ENCODE peak calls at places on chromosomes 3 and 15, in four cellular contexts. B is H1, I is mesendoderm, E is IMR-90. G is an unnamed sample.

GRCh38 chr3:187878776-187879524 is 133.7 kb upstream of the BCL6 start:
- DNase-seq in B (no peak), I (no peak), E (peak; percentile 42), G (no peak)

GRCh38 chr3:31755911-31756658 is 223.4 kb downstream of the STT3B start:
- DNase-seq in B (no peak), I (no peak), E (no peak), G (no peak)

GRCh38 chr15:40266828-40267304 is 16.0 kb downstream of the ANKRD63 start:
- DNase-seq in B (no peak), I (peak; percentile 71), E (peak; percentile 97), G (no peak)

GRCh38 chr15:83582386-83582785 is 71.5 kb upstream of the ADAMTSL3 start:
- DNase-seq in B (no peak), I (no peak), E (peak; percentile 7), G (no peak)

GRCh38 chr3:78139166-78139565 is 1099.3 kb downstream of the ROBO2 start:
- DNase-seq in B (no peak), I (no peak), E (peak; percentile 84), G (no peak)

GRCh38 chr3:131356006-131356405 is 25.6 kb upstream of the NUDT16 start:
- DNase-seq in B (no peak), I (no peak), E (peak; percentile 17), G (no peak)

GRCh38 chr3:111944377-111944776 is 34.4 kb upstream of the ABHD10 start:
- DNase-seq in B (no peak), I (no peak), E (no peak), G (no peak)

GRCh38 chr3:183449791-183450190 is 21.4 kb upstream of the MCF2L2 start:
- DNase-seq in B (no peak), I (no peak), E (peak; percentile 9), G (no peak)

GRCh38 chr3:138640537-138640936 is 32.0 kb downstream of the FAIM start:
- DNase-seq in B (no peak), I (no peak), E (no peak), G (no peak)

GRCh38 chr3:138646008-138646407 is 37.4 kb downstream of the FAIM start:
- DNase-seq in B (no peak), I (no peak), E (no peak), G (no peak)

GRCh38 chr3:138646527-138646926 is 38.0 kb downstream of the FAIM start:
- DNase-seq in B (no peak), I (no peak), E (no peak), G (no peak)

GRCh38 chr3:138642226-138642926 is 33.8 kb downstream of the FAIM start:
- DNase-seq in B (no peak), I (peak; percentile 17), E (no peak), G (no peak)

DNA sequence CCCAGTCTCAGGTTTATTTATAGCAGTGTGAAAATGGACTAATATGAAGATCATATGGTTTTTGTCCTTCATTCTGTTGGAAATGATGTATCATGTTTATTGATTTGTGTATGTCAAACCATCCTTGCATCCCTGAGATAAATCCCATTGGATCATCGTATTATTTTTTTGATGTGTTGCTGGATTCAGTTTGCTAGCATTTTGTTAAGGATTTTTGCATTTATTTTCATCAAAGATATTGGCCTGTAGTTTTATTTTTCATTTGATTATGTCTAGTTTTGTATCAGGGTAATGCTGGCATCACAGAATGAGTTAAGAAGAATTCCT is 34.3 kb downstream of the FAIM start:
- DNase-seq in B (no peak), I (no peak), E (no peak), G (no peak)
- H4K5ac ChIP-seq in B (no peak overlapping the region), I (no peak overlapping the region), E (no peak overlapping the region), G (no peak overlapping the region)

GRCh38 chr3:71559578-71560162 is 23.9 kb downstream of the FOXP1 start:
- DNase-seq in B (no peak), I (no peak), E (no peak), G (no peak)
- H4K5ac ChIP-seq in B (no peak overlapping the region), I (no peak overlapping the region), E (peak overlapping the region; percentile 88), G (no peak overlapping the region)

GRCh38 chr3:198030726-198031125 is 70.7 kb downstream of the LMLN start:
- DNase-seq in B (no peak), I (peak; percentile 31), E (no peak), G (no peak)
- H4K5ac ChIP-seq in B (no peak overlapping the region), I (no peak overlapping the region), E (no peak overlapping the region), G (no peak overlapping the region)

GRCh38 chr3:19970289-19970688 is 23.4 kb downstream of the RAB5A start:
- DNase-seq in B (no peak), I (no peak), E (no peak), G (no peak)

GRCh38 chr3:19967208-19967607 is 20.3 kb downstream of the RAB5A start:
- DNase-seq in B (no peak), I (no peak), E (no peak), G (no peak)

GRCh38 chr3:19967812-19968211 is 20.9 kb downstream of the RAB5A start:
- DNase-seq in B (no peak), I (no peak), E (no peak), G (no peak)

GRCh38 chr3:19972056-19972455 is 25.2 kb downstream of the RAB5A start:
- DNase-seq in B (no peak), I (peak; percentile 17), E (peak; percentile 62), G (no peak)
- H4K5ac ChIP-seq in B (no peak overlapping the region), I (no peak overlapping the region), E (no peak overlapping the region), G (no peak overlapping the region)

GRCh38 chr3:119234610-119235009 is 6.1 kb downstream of the B4GALT4 start:
- DNase-seq in B (no peak), I (no peak), E (no peak), G (no peak)
- H4K5ac ChIP-seq in B (no peak overlapping the region), I (no peak overlapping the region), E (no peak overlapping the region), G (no peak overlapping the region)

DNA sequence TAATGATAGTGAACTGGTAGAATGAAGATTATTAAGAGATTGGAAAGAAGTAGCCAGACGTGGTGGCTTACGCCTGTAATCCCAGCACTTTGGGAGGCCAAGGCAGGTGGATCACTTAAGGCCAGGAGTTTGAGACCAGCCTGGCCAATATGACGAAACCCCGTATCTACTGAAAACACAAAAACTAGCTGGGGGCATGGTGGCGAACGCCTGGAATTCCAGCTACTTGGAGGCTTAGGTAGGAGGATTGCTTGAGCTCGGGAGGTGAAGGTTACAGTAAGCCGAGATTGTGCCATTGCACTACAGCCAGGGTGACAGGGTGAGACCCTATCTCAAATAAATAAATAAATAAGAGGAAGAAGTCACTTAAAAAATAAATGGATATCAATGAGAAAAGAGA is 14.0 kb downstream of the USP8 start:
- DNase-seq in B (no peak), I (no peak), E (no peak), G (no peak)
- H4K5ac ChIP-seq in B (no peak overlapping the region), I (no peak overlapping the region), E (no peak overlapping the region), G (no peak overlapping the region)

GRCh38 chr15:24766511-24767133 is 91.0 kb downstream of the NPAP1 start:
- DNase-seq in B (no peak), I (no peak), E (no peak), G (no peak)
- H4K5ac ChIP-seq in B (no peak overlapping the region), I (no peak overlapping the region), E (no peak overlapping the region), G (no peak overlapping the region)

GRCh38 chr3:123877965-123878364 is 6.2 kb downstream of the MYLK start:
- DNase-seq in B (no peak), I (no peak), E (no peak), G (no peak)

GRCh38 chr3:123877466-123877865 is 6.7 kb downstream of the MYLK start:
- DNase-seq in B (no peak), I (no peak), E (no peak), G (no peak)

GRCh38 chr3:123878807-123879206 is 5.3 kb downstream of the MYLK start:
- DNase-seq in B (no peak), I (no peak), E (no peak), G (no peak)

GRCh38 chr3:123880998-123881561 is 3.1 kb downstream of the MYLK start:
- DNase-seq in B (no peak), I (peak; percentile 64), E (peak; percentile 63), G (peak; percentile 46)

GRCh38 chr3:123876858-123877257 is 7.3 kb downstream of the MYLK start:
- DNase-seq in B (no peak), I (peak; percentile 18), E (no peak), G (no peak)
- H4K5ac ChIP-seq in B (no peak overlapping the region), I (no peak overlapping the region), E (no peak overlapping the region), G (no peak overlapping the region)

GRCh38 chr3:196947136-196947859 is 5.0 kb upstream of the NCBP2 start:
- DNase-seq in B (no peak), I (peak; percentile 47), E (no peak), G (peak; percentile 47)
- H4K5ac ChIP-seq in B (no peak overlapping the region), I (no peak overlapping the region), E (no peak overlapping the region), G (peak overlapping the region; percentile 33)

DNA sequence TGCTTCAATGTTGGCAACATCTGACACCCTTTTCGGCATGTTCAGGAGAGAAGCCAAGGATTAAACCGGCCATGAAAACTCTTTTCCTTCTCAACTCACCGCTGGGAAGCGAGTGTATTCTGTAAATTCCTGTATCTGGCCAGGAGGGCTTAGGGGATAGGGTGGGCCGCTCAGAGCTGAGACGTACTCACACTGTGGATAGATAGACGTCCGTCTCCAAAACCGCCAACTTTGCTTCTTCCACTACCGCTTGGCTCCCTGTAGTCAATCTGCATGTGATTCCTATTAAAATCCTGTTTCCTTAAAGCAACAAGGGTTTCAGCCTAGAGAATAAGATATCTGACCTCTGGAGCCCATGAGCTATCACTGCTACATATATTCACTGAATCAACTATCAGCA is 439.1 kb upstream of the ARRDC4 start:
- DNase-seq in B (no peak), I (no peak), E (no peak), G (no peak)
- H4K5ac ChIP-seq in B (no peak overlapping the region), I (no peak overlapping the region), E (no peak overlapping the region), G (no peak overlapping the region)